ENCODE peak calls at places on chromosomes 1 and 21, in five cellular contexts. One of them, this sample, is unnamed. For H3K27me3, the result is how much of the 10 kb centered on the place peaks cover.

GRCh38 chr1:93616221-93616995 is 65.2 kb downstream of the BCAR3 start:
- DNase-seq in H1: no peak
- DNase-seq in H9: no peak
- DNase-seq in mesendoderm: peak
- DNase-seq in neuronal stem cell: no peak
- DNase-seq in this sample: no peak

GRCh38 chr1:106435269-106435668 is 621.2 kb upstream of the PRMT6 start:
- DNase-seq in neuronal stem cell: no peak
- DNase-seq in H1: no peak
- DNase-seq in mesendoderm: peak
- DNase-seq in H9: no peak
- DNase-seq in this sample: no peak

GRCh38 chr1:39672551-39672947 is 642 bp upstream of the NT5C1A start:
- DNase-seq in mesendoderm: no peak
- DNase-seq in H9: peak
- DNase-seq in neuronal stem cell: no peak
- DNase-seq in H1: peak
- DNase-seq in this sample: peak

GRCh38 chr1:210250665-210250997 is 18.0 kb downstream of the SERTAD4 start:
- DNase-seq in mesendoderm: peak
- DNase-seq in H1: peak
- DNase-seq in H9: peak
- DNase-seq in neuronal stem cell: peak
- DNase-seq in this sample: peak

GRCh38 chr1:9291914-9292360 is 757 bp upstream of the SPSB1 start:
- DNase-seq in mesendoderm: peak
- DNase-seq in neuronal stem cell: peak
- DNase-seq in H1: no peak
- DNase-seq in H9: no peak
- DNase-seq in this sample: peak

GRCh38 chr21:35324372-35325220 is 275.5 kb upstream of the RUNX1 start:
- DNase-seq in H9: no peak
- DNase-seq in neuronal stem cell: no peak
- DNase-seq in mesendoderm: peak
- DNase-seq in H1: no peak
- DNase-seq in this sample: peak

GRCh38 chr21:25573409-25574206 is 33.7 kb downstream of the MRPL39 start:
- DNase-seq in neuronal stem cell: no peak
- DNase-seq in H9: no peak
- DNase-seq in H1: no peak
- DNase-seq in mesendoderm: peak
- DNase-seq in this sample: peak

GRCh38 chr1:47587891-47588582 is 150.2 kb downstream of the FOXD2 start:
- DNase-seq in neuronal stem cell: no peak
- DNase-seq in H1: peak
- DNase-seq in mesendoderm: peak
- DNase-seq in H9: peak
- DNase-seq in this sample: peak

GRCh38 chr1:15412843-15413242 is 3.2 kb downstream of the EFHD2 start:
- DNase-seq in H1: no peak
- DNase-seq in mesendoderm: no peak
- DNase-seq in neuronal stem cell: no peak
- DNase-seq in H9: no peak
- DNase-seq in this sample: no peak

GRCh38 chr1:229689273-229689672 is 63.2 kb downstream of the URB2 start:
- DNase-seq in neuronal stem cell: no peak
- DNase-seq in mesendoderm: no peak
- DNase-seq in H9: no peak
- DNase-seq in H1: no peak
- DNase-seq in this sample: no peak

DNA sequence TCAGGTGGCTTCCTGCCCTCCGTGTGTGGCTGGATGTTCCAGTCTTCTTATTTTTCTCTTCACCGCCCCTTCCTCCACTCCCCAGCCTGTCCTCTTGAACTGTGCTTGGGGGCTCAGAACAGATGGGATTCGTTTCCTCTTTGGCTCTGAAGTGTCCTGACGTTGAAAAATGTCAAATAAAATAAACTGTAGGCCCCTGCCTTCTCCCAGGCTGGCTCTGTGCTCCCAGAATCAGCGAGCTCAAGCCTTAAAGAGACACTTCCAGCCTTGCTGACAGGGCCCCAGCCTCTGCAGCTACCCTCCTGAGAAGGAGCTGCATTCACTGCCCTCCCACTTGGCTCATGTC is 104.2 kb upstream of the IPO9 start:
- DNase-seq in H1: no peak
- DNase-seq in H9: no peak
- DNase-seq in mesendoderm: no peak
- DNase-seq in neuronal stem cell: no peak
- DNase-seq in this sample: no peak
- H2BK120ac ChIP-seq in H1: no peak
- H2BK120ac ChIP-seq in H9: no peak
- H2BK120ac ChIP-seq in mesendoderm: no peak
- H2BK120ac ChIP-seq in neuronal stem cell: no peak
- H2BK120ac ChIP-seq in this sample: peak

DNA sequence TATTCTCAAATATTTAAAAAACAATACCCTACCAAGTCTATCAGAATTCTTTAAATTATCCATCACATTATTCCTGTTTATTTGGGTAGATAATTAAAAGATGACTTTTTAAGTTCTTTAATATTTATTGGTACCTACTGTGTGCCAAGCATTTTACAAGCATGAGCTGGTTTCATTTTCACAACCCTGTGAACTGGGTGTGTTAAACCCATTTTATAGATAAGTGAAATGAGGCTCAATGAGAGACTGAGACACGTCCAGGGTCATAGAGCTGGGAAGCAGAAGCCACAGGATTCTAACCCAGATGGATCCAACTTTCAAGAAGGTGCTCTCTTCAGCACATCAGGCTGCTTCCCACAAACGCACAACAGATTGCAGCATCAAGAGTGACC is 12.3 kb downstream of the LRRN2 start:
- DNase-seq in mesendoderm: no peak
- DNase-seq in H9: no peak
- DNase-seq in neuronal stem cell: no peak
- DNase-seq in H1: no peak
- DNase-seq in this sample: no peak
- H3K27me3 ChIP-seq in mesendoderm: under half
- H3K27me3 ChIP-seq in H9: under half
- H3K27me3 ChIP-seq in neuronal stem cell: under half
- H3K27me3 ChIP-seq in H1: under half
- H3K27me3 ChIP-seq in this sample: under half

DNA sequence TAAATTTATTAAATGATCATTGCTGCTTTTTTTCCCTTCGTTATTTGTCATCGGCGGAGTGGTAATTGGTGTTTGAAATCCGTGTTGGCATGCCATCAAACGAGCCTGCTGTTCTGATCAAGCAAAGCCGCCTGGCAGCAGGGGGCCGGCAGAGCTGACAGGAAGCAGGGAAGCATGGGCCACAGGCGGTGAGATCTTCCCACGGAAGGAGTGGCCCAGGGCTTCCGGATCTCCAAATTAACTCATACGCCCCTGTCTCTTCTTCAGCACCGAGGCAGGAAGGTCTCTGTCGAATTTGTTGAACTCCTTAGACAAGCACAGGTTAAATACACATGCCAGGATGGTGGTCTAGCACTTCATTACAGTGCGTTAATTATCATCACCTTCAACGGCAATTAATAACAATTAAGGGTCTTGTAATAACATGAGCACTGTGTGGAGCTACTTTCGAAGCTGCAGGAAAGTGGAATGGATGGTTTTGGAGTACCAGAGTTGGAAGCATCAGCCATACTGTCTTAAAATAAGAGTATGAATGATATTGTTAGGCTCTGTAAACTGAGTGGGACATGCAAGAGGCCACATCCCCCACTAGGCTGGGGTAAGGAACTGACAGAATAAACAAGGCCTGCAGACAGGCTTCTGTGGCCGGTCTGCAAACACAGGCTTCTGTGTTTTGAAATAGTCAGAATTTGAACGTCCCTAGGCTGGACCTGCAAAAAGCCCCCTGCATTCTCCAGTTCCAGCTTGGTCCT is 199.4 kb upstream of the DAB1 start:
- DNase-seq in H1: peak
- DNase-seq in H9: peak
- DNase-seq in neuronal stem cell: no peak
- DNase-seq in mesendoderm: peak
- DNase-seq in this sample: peak
- H2BK120ac ChIP-seq in H1: no peak
- H2BK120ac ChIP-seq in H9: no peak
- H2BK120ac ChIP-seq in neuronal stem cell: no peak
- H2BK120ac ChIP-seq in mesendoderm: peak
- H2BK120ac ChIP-seq in this sample: no peak

DNA sequence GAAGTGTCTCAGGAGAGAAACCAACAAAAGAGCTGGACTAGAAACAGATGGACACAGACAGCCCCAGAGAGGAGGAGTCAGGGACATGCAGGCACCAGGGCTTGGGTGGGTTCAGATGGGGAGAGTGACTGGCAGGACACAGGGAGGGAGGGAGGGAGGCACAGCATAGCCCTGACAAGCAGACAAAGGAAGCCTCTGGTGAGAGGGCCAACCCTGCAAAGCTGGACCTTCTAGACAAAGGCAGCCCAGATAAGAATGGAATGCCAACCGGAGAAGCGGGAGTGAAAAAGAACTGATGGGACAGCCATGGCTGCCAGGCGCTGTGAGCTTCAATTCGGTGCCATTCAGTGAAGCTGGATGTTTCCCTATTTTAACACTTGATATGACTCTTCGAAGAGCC is 568.9 kb downstream of the AJAP1 start:
- DNase-seq in H9: no peak
- DNase-seq in neuronal stem cell: no peak
- DNase-seq in mesendoderm: peak
- DNase-seq in H1: no peak
- DNase-seq in this sample: no peak
- H3K27me3 ChIP-seq in H9: half or more
- H3K27me3 ChIP-seq in neuronal stem cell: under half
- H3K27me3 ChIP-seq in mesendoderm: under half
- H3K27me3 ChIP-seq in H1: half or more
- H3K27me3 ChIP-seq in this sample: under half

GRCh38 chr1:64917907-64918306 is 48.4 kb downstream of the JAK1 start:
- DNase-seq in neuronal stem cell: no peak
- DNase-seq in H9: no peak
- DNase-seq in mesendoderm: no peak
- DNase-seq in H1: no peak
- DNase-seq in this sample: no peak
- H2BK120ac ChIP-seq in neuronal stem cell: no peak
- H2BK120ac ChIP-seq in H9: no peak
- H2BK120ac ChIP-seq in mesendoderm: no peak
- H2BK120ac ChIP-seq in H1: no peak
- H2BK120ac ChIP-seq in this sample: no peak

GRCh38 chr1:20730690-20731056 is 1.8 kb downstream of the SH2D5 start:
- DNase-seq in H9: no peak
- DNase-seq in neuronal stem cell: no peak
- DNase-seq in H1: peak
- DNase-seq in mesendoderm: no peak
- DNase-seq in this sample: no peak

GRCh38 chr1:20733361-20733975 is 965 bp upstream of the SH2D5 start:
- DNase-seq in mesendoderm: no peak
- DNase-seq in H1: no peak
- DNase-seq in neuronal stem cell: no peak
- DNase-seq in H9: no peak
- DNase-seq in this sample: no peak

GRCh38 chr1:20732071-20732587 is 374 bp downstream of the SH2D5 start:
- DNase-seq in H1: peak
- DNase-seq in mesendoderm: peak
- DNase-seq in neuronal stem cell: peak
- DNase-seq in H9: peak
- DNase-seq in this sample: peak

GRCh38 chr1:20731057-20731991 is 1.2 kb downstream of the SH2D5 start:
- DNase-seq in mesendoderm: no peak
- DNase-seq in H9: no peak
- DNase-seq in neuronal stem cell: no peak
- DNase-seq in H1: peak
- DNase-seq in this sample: no peak

GRCh38 chr1:20732588-20733360 is at the start of gene SH2D5:
- DNase-seq in mesendoderm: peak
- DNase-seq in H1: peak
- DNase-seq in H9: peak
- DNase-seq in neuronal stem cell: peak
- DNase-seq in this sample: peak
- H3K27me3 ChIP-seq in mesendoderm: under half
- H3K27me3 ChIP-seq in H1: under half
- H3K27me3 ChIP-seq in H9: under half
- H3K27me3 ChIP-seq in neuronal stem cell: under half
- H3K27me3 ChIP-seq in this sample: under half

GRCh38 chr21:43274946-43275310 is 106.1 kb downstream of the CRYAA start:
- DNase-seq in H1: no peak
- DNase-seq in mesendoderm: no peak
- DNase-seq in H9: no peak
- DNase-seq in neuronal stem cell: no peak
- DNase-seq in this sample: no peak
- H2BK120ac ChIP-seq in H1: no peak
- H2BK120ac ChIP-seq in mesendoderm: no peak
- H2BK120ac ChIP-seq in H9: no peak
- H2BK120ac ChIP-seq in neuronal stem cell: no peak
- H2BK120ac ChIP-seq in this sample: no peak

This sample was measured in mesenchymal stem cell.